ENCODE peak calls at places on chromosomes 13 and 19, in eight cellular contexts. U is mammary epithelial cell; O is cardiac muscle cell; M is cardiac fibroblast; C is PC-9; R is tibial nerve; W is GM12865; H is CD8-positive, alpha-beta memory T cell. K is an unnamed sample.

GRCh38 chr19:50820549-50821247 is 2.9 kb downstream of the KLK1 start:
- DNase-seq in R (no peak), O (no peak), M (no peak), C (no peak), U (no peak), W (peak), H (no peak), K (no peak)

GRCh38 chr13:111131048-111131447 is 15.9 kb downstream of the ARHGEF7 start:
- DNase-seq in C (no peak), U (no peak), O (no peak), H (no peak), R (no peak), M (no peak), W (no peak), K (no peak)

GRCh38 chr13:78319101-78319627 is 284.2 kb downstream of the POU4F1 start:
- DNase-seq in H (no peak), O (no peak), W (no peak), M (no peak), U (no peak), R (no peak), C (no peak), K (peak)

GRCh38 chr19:51148571-51148970 is 6.5 kb downstream of the SIGLEC7 start:
- DNase-seq in O (no peak), W (no peak), R (no peak), M (no peak), H (no peak), C (no peak), U (no peak), K (no peak)

GRCh38 chr19:45767881-45768643 is 990 bp downstream of the SIX5 start:
- DNase-seq in W (peak), R (peak), M (peak), U (peak), C (peak), O (peak), H (no peak), K (peak)

GRCh38 chr19:29264897-29265296 is 51.9 kb upstream of the UQCRFS1 start:
- DNase-seq in U (no peak), C (no peak), O (no peak), R (no peak), H (no peak), W (no peak), M (no peak), K (no peak)

GRCh38 chr13:30340367-30341184 is 33.2 kb upstream of the KATNAL1 start:
- DNase-seq in H (no peak), M (peak), U (peak), R (peak), C (peak), W (no peak), O (peak), K (peak)

GRCh38 chr13:91134773-91135124 is 212.7 kb upstream of the MIR17HG start:
- DNase-seq in H (no peak), U (no peak), W (no peak), C (no peak), R (no peak), O (no peak), M (no peak), K (no peak)

GRCh38 chr13:25561842-25562241 is 190.1 kb downstream of the ATP8A2 start:
- DNase-seq in H (no peak), M (no peak), R (no peak), C (no peak), W (no peak), O (no peak), U (no peak), K (no peak)

GRCh38 chr13:33775339-33776108 is 42.4 kb upstream of the RFC3 start:
- DNase-seq in M (no peak), C (no peak), O (no peak), R (no peak), H (no peak), U (no peak), W (no peak), K (no peak)

GRCh38 chr13:44172411-44172810 is 201.2 kb upstream of the SERP2 start:
- DNase-seq in C (no peak), U (no peak), W (no peak), M (no peak), H (no peak), O (no peak), R (no peak), K (no peak)

GRCh38 chr13:85314686-85315085 is 484.5 kb downstream of the SLITRK6 start:
- DNase-seq in U (no peak), C (no peak), W (no peak), O (no peak), M (no peak), R (no peak), H (no peak), K (no peak)

GRCh38 chr19:16536130-16536529 is 6.1 kb downstream of the CHERP start:
- DNase-seq in M (no peak), C (no peak), U (no peak), O (no peak), R (no peak), H (no peak), W (no peak), K (no peak)

GRCh38 chr13:95505265-95505664 is 47.3 kb upstream of the CLDN10 start:
- DNase-seq in R (no peak), W (no peak), M (peak), H (no peak), O (peak), C (no peak), U (no peak), K (peak)

GRCh38 chr13:97130201-97130600 is 91.9 kb upstream of the MBNL2 start:
- DNase-seq in R (no peak), C (no peak), U (no peak), W (no peak), M (peak), O (no peak), H (no peak), K (no peak)

GRCh38 chr19:42220751-42221097 is 612 bp downstream of the ZNF526 start:
- DNase-seq in H (no peak), W (no peak), U (no peak), M (no peak), C (no peak), O (no peak), R (no peak), K (no peak)

GRCh38 chr13:50494110-50494509 is 349.4 kb downstream of the DLEU7 start:
- DNase-seq in W (no peak), O (no peak), R (no peak), C (no peak), H (no peak), U (no peak), M (no peak), K (no peak)

GRCh38 chr19:40165362-40165937 is 25.8 kb upstream of the MAP3K10 start:
- DNase-seq in M (peak), R (peak), O (peak), U (no peak), H (peak), W (peak), C (peak), K (peak)

GRCh38 chr19:53696951-53697350 is 65.2 kb downstream of the DPRX start:
- DNase-seq in H (no peak), R (no peak), C (no peak), W (no peak), M (peak), U (no peak), O (no peak), K (no peak)

GRCh38 chr13:114112231-114112825 is 20.1 kb downstream of the RASA3 start:
- DNase-seq in M (no peak), W (no peak), C (no peak), R (no peak), U (no peak), O (peak), H (peak), K (no peak)

GRCh38 chr13:109203587-109203986 is 574.2 kb downstream of the MYO16 start:
- DNase-seq in O (no peak), C (no peak), H (no peak), M (no peak), U (no peak), R (no peak), W (no peak), K (no peak)

GRCh38 chr13:113947321-113948033 is 26.4 kb downstream of the C13orf46 start:
- DNase-seq in M (peak), O (no peak), H (no peak), R (peak), C (peak), U (peak), W (no peak), K (peak)

GRCh38 chr13:49635599-49636433 is 7.5 kb downstream of the ARL11 start:
- DNase-seq in U (peak), W (peak), M (peak), O (peak), C (no peak), H (peak), R (peak), K (peak)

GRCh38 chr13:28159057-28159456 is 20.7 kb downstream of the PAN3 start:
- DNase-seq in R (no peak), M (no peak), C (no peak), U (no peak), H (no peak), W (no peak), O (no peak), K (no peak)

GRCh38 chr19:47581605-47582319 is 8.8 kb upstream of the ZNF541 start:
- DNase-seq in R (no peak), H (no peak), C (peak), M (no peak), U (peak), W (no peak), O (no peak), K (peak)

GRCh38 chr19:17872251-17873001 is 681 bp downstream of the SLC5A5 start:
- DNase-seq in W (no peak), R (no peak), O (no peak), M (no peak), H (no peak), C (no peak), U (no peak), K (no peak)
- H3K4me3 ChIP-seq in W (no peak), R (no peak), O (no peak), M (no peak), H (peak), C (no peak), U (no peak), K (no peak)

GRCh38 chr19:10421240-10421948 is 1.1 kb downstream of the PDE4A start:
- DNase-seq in W (no peak), O (no peak), C (no peak), U (no peak), H (no peak), M (no peak), R (no peak), K (no peak)
- H3K4me3 ChIP-seq in W (peak), O (peak), C (no peak), U (no peak), H (peak), M (no peak), R (no peak), K (no peak)

GRCh38 chr13:105773241-105773640 is 762.2 kb downstream of the EFNB2 start:
- DNase-seq in C (no peak), H (no peak), U (no peak), W (no peak), M (no peak), R (no peak), O (no peak), K (no peak)

GRCh38 chr13:105773887-105774538 is 761.4 kb downstream of the EFNB2 start:
- DNase-seq in R (no peak), U (no peak), W (peak), C (peak), M (peak), O (no peak), H (no peak), K (peak)

GRCh38 chr13:105778196-105778595 is 757.3 kb downstream of the EFNB2 start:
- DNase-seq in M (peak), H (no peak), W (no peak), U (peak), R (no peak), O (no peak), C (no peak), K (peak)

DNA sequence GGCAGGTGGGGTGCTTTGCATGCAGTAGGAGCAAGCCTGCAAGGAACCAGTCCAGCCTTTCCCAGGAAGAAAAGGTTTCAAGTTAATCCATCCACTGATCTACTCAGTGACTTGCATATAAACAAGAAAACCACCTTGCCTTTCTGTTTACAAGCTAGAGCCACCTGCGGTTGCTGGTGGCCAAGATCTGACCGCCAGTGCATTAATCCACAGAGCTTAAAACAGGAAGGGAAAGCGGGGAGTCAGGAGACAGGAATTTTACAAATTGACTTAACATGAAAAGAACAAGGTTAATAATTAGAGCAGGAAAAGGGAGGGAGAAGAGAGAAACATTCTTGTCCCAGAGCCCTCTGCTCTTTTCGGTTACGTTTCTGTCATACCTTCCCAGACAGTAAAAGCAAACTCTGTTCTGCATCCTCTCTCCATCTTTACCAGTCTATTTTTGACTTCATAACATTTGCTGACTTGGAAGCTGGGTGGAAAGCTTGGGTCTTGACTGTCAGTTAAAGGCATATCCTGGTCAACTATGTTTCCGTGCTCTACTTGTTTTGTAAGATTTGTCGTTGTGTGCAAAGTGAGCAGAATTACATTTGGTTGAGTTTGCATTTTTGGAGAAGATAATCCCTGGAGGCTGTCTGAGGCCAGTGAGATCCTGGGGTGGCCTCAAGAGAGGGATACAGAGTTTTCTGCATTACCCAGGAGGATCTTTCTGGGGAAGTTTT is 760.6 kb downstream of the EFNB2 start:
- DNase-seq in W (peak), M (no peak), O (no peak), U (no peak), H (no peak), R (no peak), C (peak), K (peak)
- H3K4me3 ChIP-seq in W (peak), M (no peak), O (no peak), U (no peak), H (no peak), R (no peak), C (peak), K (no peak)

DNA sequence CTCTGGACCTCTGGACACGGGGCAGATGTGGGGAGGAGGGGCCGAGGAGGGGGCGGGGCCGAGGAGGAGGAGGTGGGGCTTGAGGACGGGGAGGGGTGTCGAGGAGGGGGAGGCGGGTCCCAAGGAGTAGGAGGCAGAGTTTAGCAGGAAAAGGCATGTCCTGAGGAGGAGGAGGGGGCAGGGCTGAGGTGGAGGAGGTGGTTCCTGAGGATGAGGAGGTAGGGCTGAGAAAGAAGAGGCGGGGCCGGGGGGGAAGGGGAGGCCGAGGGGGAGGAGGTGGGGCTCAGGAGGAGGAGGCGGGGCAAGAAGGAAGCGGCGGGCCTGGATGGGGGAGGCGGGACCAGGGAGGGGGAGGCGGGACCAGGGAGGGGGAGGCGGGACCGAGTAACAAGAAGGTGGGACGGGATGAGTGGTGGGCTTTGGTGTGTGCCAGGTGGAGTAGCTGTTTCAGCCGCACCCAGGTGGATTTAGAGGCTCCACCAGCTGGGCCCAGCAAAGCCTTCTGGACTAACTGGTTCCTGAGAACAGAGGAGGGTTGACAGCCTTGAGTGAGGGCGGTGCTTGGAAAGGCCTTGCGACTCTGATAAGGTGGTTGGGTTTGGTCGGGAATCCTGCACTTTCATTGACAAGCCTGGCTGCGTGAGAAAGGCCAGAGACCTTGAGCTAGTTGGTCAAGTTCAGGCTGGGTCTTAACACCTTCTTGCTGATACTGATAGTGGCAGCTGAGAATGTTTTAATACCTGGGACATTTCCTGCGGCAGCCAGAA is 7.7 kb downstream of the TECR start:
- DNase-seq in R (no peak), O (peak), U (peak), M (peak), W (peak), C (peak), H (no peak), K (peak)
- H3K4me3 ChIP-seq in R (no peak), O (peak), U (no peak), M (no peak), W (no peak), C (peak), H (no peak), K (peak)

GRCh38 chr19:38337360-38337653 is 1.7 kb downstream of the CATSPERG start:
- DNase-seq in H (no peak), O (no peak), W (no peak), R (no peak), U (no peak), M (no peak), C (no peak), K (no peak)
- H3K4me3 ChIP-seq in H (peak), O (peak), W (peak), R (peak), U (peak), M (peak), C (peak), K (peak)

GRCh38 chr13:102773441-102774209 is at the start of gene TEX30:
- DNase-seq in W (peak), R (peak), M (peak), H (peak), C (peak), U (peak), O (peak), K (peak)

GRCh38 chr13:102774596-102775375 is 1.2 kb upstream of the TEX30 start:
- DNase-seq in O (no peak), M (no peak), C (no peak), R (no peak), H (no peak), U (no peak), W (no peak), K (no peak)

GRCh38 chr13:102771298-102772041 is 2.1 kb downstream of the TEX30 start:
- DNase-seq in O (no peak), C (no peak), R (no peak), W (no peak), U (no peak), H (no peak), M (no peak), K (no peak)

GRCh38 chr13:102772042-102772425 is 1.6 kb downstream of the TEX30 start:
- DNase-seq in C (no peak), O (no peak), H (no peak), W (no peak), U (no peak), M (no peak), R (no peak), K (no peak)

DNA sequence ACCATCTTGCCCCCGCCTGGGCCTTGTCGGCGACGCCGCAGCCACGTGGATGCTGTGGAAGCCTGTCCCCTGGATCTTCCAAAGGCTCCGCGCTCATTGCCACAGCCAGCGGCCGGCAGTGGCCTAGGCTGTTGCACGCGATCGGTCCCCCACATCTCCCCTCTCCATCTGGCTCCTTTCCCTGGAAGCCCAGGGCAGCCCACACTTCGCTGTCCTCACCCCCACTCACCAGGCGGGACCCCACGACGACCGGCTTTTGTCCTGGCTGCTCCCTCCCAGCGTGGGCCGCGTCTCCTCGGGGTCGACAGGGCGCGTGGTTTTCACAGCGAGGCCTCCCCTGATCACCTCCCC is 599 bp upstream of the TEX30 start:
- DNase-seq in W (no peak), U (no peak), C (no peak), R (no peak), M (no peak), O (no peak), H (peak), K (no peak)
- H3K4me3 ChIP-seq in W (peak), U (peak), C (peak), R (peak), M (peak), O (no peak), H (peak), K (peak)

GRCh38 chr19:4715529-4716221 is 8.0 kb downstream of the DPP9 start:
- DNase-seq in O (no peak), H (no peak), C (no peak), M (no peak), U (no peak), W (no peak), R (no peak), K (no peak)

GRCh38 chr19:4711211-4711610 is 12.4 kb downstream of the DPP9 start:
- DNase-seq in M (no peak), O (no peak), W (no peak), U (no peak), C (no peak), H (no peak), R (no peak), K (no peak)

GRCh38 chr19:4712771-4713170 is 10.9 kb downstream of the DPP9 start:
- DNase-seq in H (no peak), R (no peak), C (no peak), M (no peak), O (no peak), W (no peak), U (no peak), K (no peak)

GRCh38 chr19:4714016-4714415 is 9.6 kb downstream of the DPP9 start:
- DNase-seq in U (no peak), W (no peak), O (no peak), H (no peak), M (no peak), C (no peak), R (no peak), K (no peak)

DNA sequence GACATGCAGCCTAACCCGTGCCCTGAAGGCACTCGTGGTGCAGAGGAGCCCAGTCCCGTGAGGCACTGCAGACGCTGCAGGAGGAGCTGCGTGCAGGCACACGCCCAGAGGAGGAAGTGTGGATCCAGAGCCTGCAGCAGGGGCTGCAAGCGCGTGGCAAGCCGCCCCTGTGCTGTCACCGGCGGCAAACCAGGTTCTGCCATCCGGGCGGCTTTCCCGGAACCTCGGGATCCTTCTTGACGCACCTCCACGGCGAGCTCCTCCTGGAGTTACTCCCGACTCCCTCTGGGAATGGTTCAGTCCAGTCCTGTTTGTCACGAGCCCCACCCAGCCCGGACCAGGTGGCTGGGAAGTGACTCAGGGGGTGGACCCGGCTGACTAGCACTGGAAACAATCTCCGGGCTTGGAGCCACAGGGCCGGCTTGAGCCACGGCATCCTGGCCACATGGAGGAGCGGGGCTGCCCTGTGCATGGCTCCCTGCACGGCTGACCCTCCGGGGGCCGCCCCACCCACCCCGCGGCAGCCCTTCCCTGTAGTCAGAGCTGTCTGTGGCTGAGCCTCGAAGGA is 10.2 kb downstream of the DPP9 start:
- DNase-seq in H (no peak), M (peak), O (no peak), R (peak), U (peak), C (peak), W (no peak), K (peak)
- H3K4me3 ChIP-seq in H (no peak), M (peak), O (no peak), R (no peak), U (no peak), C (no peak), W (no peak), K (no peak)

K was measured in bronchial epithelial cell.